ENCODE peak calls at places on chromosomes 5 and 9, in four cellular contexts. L is K562, J is GM12878, Q is HepG2. U is an unnamed sample.

GRCh38 chr5:163809480-163809879 is 304.1 kb downstream of the MAT2B start:
- DNase-seq in L (no peak), J (no peak), Q (no peak), U (no peak)

GRCh38 chr9:109487247-109487646 is 10.9 kb downstream of the PTPN3 start:
- DNase-seq in L (no peak), J (no peak), Q (no peak), U (no peak)

GRCh38 chr5:16406630-16407029 is 59.0 kb downstream of the ZNF622 start:
- DNase-seq in L (no peak), J (no peak), Q (no peak), U (no peak)

GRCh38 chr5:172414618-172415599 is 39.4 kb downstream of the SH3PXD2B start:
- DNase-seq in L (no peak), J (no peak), Q (peak; percentile 94), U (no peak)

GRCh38 chr5:150461231-150461630 is 11.7 kb upstream of the RPS14 start:
- DNase-seq in L (peak; percentile 66), J (peak; percentile 39), Q (no peak), U (no peak)

GRCh38 chr9:71769175-71770165 is 1.2 kb upstream of the CEMIP2 start:
- DNase-seq in L (peak; percentile 37), J (no peak), Q (peak; percentile 78), U (peak; percentile 53)

GRCh38 chr5:167352801-167353200 is 938.6 kb upstream of the WWC1 start:
- DNase-seq in L (no peak), J (no peak), Q (no peak), U (no peak)

GRCh38 chr5:76084496-76085285 is 1.5 kb downstream of the SV2C start:
- DNase-seq in L (no peak), J (no peak), Q (no peak), U (peak; percentile 48)

GRCh38 chr9:136900988-136901515 is 14.7 kb downstream of the TRAF2 start:
- DNase-seq in L (no peak), J (no peak), Q (no peak), U (no peak)

GRCh38 chr9:76456202-76456926 is 2.6 kb upstream of the GCNT1 start:
- DNase-seq in L (peak; percentile 69), J (no peak), Q (peak; percentile 89), U (no peak)

GRCh38 chr5:59554501-59554900 is 339.0 kb downstream of the PDE4D start:
- DNase-seq in L (no peak), J (no peak), Q (no peak), U (no peak)

GRCh38 chr5:179907570-179908324 is at the start of gene TBC1D9B:
- DNase-seq in L (peak; percentile 84), J (no peak), Q (peak; percentile 27), U (peak; percentile 93)

GRCh38 chr9:34669809-34670562 is 7.5 kb upstream of the CCL27 start:
- DNase-seq in L (no peak), J (no peak), Q (no peak), U (no peak)

GRCh38 chr5:128199104-128199503 is 115.5 kb downstream of the SLC12A2 start:
- DNase-seq in L (no peak), J (no peak), Q (no peak), U (no peak)
- TF ChIP-seq TARDBP in L (no peak), J (no peak), Q (no peak), U (no peak)

DNA sequence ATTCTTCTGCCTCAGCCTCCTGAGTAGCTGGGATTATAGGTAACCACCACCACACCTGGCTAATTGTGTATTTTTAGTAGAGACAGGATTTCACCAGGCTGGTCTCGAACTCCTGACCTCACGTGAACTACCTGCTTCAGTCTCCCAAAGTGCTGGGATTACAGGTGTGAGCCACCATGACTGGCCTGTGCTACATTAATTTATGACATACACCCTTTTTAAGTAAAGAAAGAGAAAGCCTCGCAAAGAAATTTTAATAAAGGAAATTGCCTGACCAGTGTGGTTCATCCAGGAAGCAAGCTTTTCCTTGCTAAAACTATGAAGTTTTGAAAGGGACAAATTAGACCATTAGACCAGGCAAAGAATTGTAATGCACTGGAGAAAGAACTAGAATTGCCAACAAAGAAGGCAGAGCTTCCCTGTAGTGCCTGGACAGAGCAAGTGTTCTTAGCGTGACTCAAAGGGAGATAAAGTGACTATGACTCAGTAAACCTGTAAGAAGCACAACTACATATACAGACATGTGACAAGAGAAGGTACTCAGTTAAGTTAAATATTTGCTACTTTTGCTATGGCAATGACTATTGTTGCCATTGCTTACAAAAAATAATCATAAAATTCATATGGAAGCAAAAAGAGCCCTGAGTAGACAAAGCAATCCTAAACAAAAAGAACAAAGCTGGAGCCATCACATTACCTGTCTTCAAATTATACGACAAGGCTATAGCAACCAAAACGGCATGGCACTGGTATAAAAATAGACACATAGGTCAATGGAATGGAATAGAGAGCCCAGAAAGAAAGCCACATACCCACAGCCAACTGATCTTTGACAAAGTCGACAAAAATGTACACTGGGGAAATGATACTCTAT is 54.6 kb downstream of the FYB1 start:
- DNase-seq in L (peak; percentile 74), J (no peak), Q (no peak), U (no peak)
- TF ChIP-seq FOXM1 in L (no peak), J (no peak), Q (no peak), U (no peak)

GRCh38 chr5:126707080-126707479 is 69.9 kb upstream of the LMNB1 start:
- DNase-seq in L (no peak), J (no peak), Q (no peak), U (no peak)
- TF ChIP-seq TARDBP in L (no peak), J (no peak), Q (no peak), U (no peak)

GRCh38 chr9:5375790-5376477 is 36.3 kb upstream of the RLN1 start:
- DNase-seq in L (no peak), J (no peak), Q (no peak), U (no peak)

DNA sequence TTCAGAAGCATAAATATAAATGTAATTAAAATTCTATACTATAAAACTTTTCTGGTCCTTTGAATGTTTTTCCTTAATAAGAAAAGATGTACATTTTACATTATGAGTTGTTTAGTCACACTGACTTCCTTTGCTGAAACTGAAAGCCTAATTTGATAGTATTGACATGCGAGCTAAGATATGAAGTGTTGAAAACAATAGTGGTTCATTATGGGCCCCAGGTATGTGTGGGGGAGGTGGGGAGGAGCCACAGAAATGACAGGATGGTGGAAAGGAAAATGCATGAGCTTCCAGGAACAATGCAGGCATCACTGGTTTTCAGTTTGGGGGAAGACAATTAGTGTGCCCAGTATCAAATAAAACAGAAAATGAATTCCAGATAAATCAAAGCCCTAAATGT is 35.4 kb upstream of the RLN1 start:
- DNase-seq in L (no peak), J (no peak), Q (no peak), U (no peak)
- TF ChIP-seq FOXM1 in L (no peak), J (no peak), Q (no peak), U (no peak)

DNA sequence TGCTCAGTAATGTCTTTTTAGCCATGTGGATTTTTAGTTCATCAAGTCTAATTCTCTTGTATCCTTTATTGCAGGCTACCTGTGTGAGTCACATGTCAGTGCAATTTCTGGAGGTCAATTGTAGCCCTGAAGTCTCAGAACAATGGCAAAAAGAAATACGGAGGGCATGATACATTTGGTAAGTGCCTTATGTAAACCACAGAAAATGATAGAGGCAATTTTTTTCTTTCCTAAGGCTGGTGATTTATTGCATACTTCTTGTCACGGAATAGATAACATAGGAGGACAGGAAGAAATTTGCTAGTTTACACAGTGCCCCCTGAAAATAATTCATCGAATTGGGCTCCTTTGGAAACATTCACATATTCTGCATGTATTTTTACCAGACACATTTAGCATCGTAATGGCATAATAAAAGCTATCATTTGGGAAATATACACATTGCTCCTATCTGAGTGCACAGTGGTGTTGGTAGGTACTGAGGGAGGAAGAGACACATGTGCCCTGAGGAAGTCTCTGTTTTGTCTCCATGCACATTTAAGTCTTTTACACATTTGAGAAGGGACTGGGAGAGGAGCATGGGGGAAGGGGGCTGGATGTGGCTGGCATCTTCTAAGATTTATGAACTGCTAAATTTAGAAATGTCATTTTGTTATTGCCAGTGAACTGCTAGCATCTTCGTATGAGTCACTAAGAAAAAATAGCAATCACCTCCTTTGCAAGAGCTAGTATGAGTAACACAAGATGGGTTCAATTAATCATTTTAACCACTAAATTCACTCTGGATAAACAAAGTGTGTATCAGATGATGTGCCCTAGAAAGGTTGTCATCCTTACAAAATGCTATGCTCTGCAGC is 236.1 kb downstream of the DMRTA1 start:
- DNase-seq in L (no peak), J (no peak), Q (no peak), U (no peak)
- TF ChIP-seq TARDBP in L (no peak), J (no peak), Q (no peak), U (no peak)

GRCh38 chr9:557601-558201 is 283.8 kb upstream of the DMRT1 start:
- DNase-seq in L (no peak), J (no peak), Q (peak; percentile 11), U (no peak)
- TF ChIP-seq FOXM1 in L (no peak), J (no peak), Q (no peak), U (no peak)

GRCh38 chr5:36744678-36745659 is 131.6 kb upstream of the NIPBL start:
- DNase-seq in L (peak; percentile 66), J (no peak), Q (peak; percentile 54), U (peak; percentile 85)

GRCh38 chr5:36740259-36740898 is 134.0 kb downstream of the SLC1A3 start:
- DNase-seq in L (peak; percentile 45), J (no peak), Q (no peak), U (no peak)

GRCh38 chr5:36741138-36741537 is 134.7 kb downstream of the SLC1A3 start:
- DNase-seq in L (no peak), J (no peak), Q (no peak), U (no peak)

GRCh38 chr5:36739751-36740221 is 133.4 kb downstream of the SLC1A3 start:
- DNase-seq in L (peak; percentile 83), J (no peak), Q (peak; percentile 39), U (peak; percentile 70)

GRCh38 chr5:36744041-36744677 is 132.4 kb upstream of the NIPBL start:
- DNase-seq in L (peak; percentile 40), J (no peak), Q (no peak), U (no peak)
- TF ChIP-seq TARDBP in L (no peak), J (no peak), Q (no peak), U (no peak)

U was measured in HEK293T.